ENCODE peak calls at places on chromosomes 11 and 22, in five cellular contexts. P, H, G, Q and E are unnamed samples.

GRCh38 chr11:64831411-64831891 is 13.0 kb downstream of the CDC42BPG start:
- DNase-seq in P (no peak), H (no peak), G (no peak), Q (no peak), E (no peak)

GRCh38 chr11:100999756-101000155 is 129.9 kb downstream of the PGR start:
- DNase-seq in P (no peak), H (no peak), G (no peak), Q (no peak), E (no peak)

GRCh38 chr22:27583930-27584329 is 217.6 kb downstream of the MN1 start:
- DNase-seq in P (no peak), H (no peak), G (no peak), Q (no peak), E (no peak)

GRCh38 chr11:127574528-127574927 is 574.0 kb upstream of the KIRREL3 start:
- DNase-seq in P (no peak), H (no peak), G (no peak), Q (no peak), E (peak; percentile 65)

GRCh38 chr11:45180888-45181594 is 34.6 kb downstream of the PRDM11 start:
- DNase-seq in P (no peak), H (peak; percentile 41), G (peak; percentile 38), Q (peak; percentile 69), E (peak; percentile 45)

GRCh38 chr11:12865871-12866595 is 143.1 kb upstream of the RASSF10 start:
- DNase-seq in P (no peak), H (no peak), G (no peak), Q (no peak), E (no peak)

GRCh38 chr22:45280995-45281394 is 3.8 kb upstream of the UPK3A start:
- DNase-seq in P (no peak), H (no peak), G (no peak), Q (no peak), E (no peak)

GRCh38 chr11:69452589-69452988 is 28.9 kb upstream of the LINC01488 start:
- DNase-seq in P (no peak), H (no peak), G (no peak), Q (no peak), E (no peak)

GRCh38 chr22:27086728-27087450 is 429.5 kb downstream of the MIAT start:
- DNase-seq in P (no peak), H (no peak), G (no peak), Q (no peak), E (no peak)

GRCh38 chr11:118789501-118790356 is 1.2 kb downstream of the DDX6 start:
- DNase-seq in P (no peak), H (no peak), G (peak; percentile 18), Q (no peak), E (peak; percentile 95)

GRCh38 chr11:118792642-118793124 is 1.7 kb upstream of the DDX6 start:
- DNase-seq in P (peak; percentile 86), H (peak; percentile 94), G (peak; percentile 77), Q (peak; percentile 93), E (peak; percentile 99)

GRCh38 chr11:118791015-118791960 is at the start of gene DDX6:
- DNase-seq in P (peak; percentile 85), H (peak; percentile 86), G (peak; percentile 79), Q (peak; percentile 84), E (peak; percentile 93)

GRCh38 chr11:118790357-118791014 is 478 bp downstream of the DDX6 start:
- DNase-seq in P (no peak), H (peak; percentile 56), G (peak; percentile 53), Q (peak; percentile 66), E (peak; percentile 86)

GRCh38 chr11:118791961-118792578 is 1.1 kb upstream of the DDX6 start:
- DNase-seq in P (peak; percentile 11), H (no peak), G (peak; percentile 20), Q (peak; percentile 39), E (peak; percentile 62)
- H2BK120ac ChIP-seq in P (peak overlapping the region; percentile 95), H (peak overlapping the region; percentile 5), G (peak overlapping the region; percentile 99), Q (no peak overlapping the region), E (peak overlapping the region; percentile 40)

GRCh38 chr11:1017269-1018005 is 19.1 kb downstream of the MUC6 start:
- DNase-seq in P (no peak), H (no peak), G (no peak), Q (no peak), E (no peak)
- H3K4ac ChIP-seq in P (no peak overlapping the region), H (no peak overlapping the region), G (no peak overlapping the region), Q (no peak overlapping the region), E (no peak overlapping the region)

GRCh38 chr11:8872017-8872416 is 39.0 kb upstream of the AKIP1 start:
- DNase-seq in P (no peak), H (no peak), G (no peak), Q (no peak), E (no peak)
- H3K4me1 ChIP-seq in P (peaks cover 3% of the 10 kb centered on the region), H (peaks cover 10% of the 10 kb centered on the region), G (peaks cover 12% of the 10 kb centered on the region), Q (no peaks in the 10 kb centered on the region), E (peaks cover 3% of the 10 kb centered on the region)

DNA sequence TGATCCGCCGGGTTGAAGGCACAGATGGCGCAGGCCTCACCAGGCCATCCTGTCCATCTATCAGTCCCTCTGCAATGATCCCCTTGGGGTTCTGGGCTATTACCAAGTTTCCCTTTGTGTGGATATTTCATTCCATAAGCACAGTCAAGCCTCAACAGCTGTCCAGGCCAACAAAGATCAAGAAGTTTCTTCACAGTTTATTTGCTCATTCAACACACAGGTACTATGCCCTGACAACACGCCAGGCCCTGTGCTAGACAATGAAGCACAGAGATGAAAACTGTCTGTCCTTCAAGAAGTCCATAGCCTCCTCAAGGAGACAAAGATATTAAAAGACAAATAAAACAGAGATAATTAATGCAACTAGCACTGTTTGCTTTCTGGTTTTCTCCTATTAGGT is 107.7 kb downstream of the LARGE1 start:
- DNase-seq in P (no peak), H (no peak), G (no peak), Q (no peak), E (no peak)
- H2BK120ac ChIP-seq in P (no peak overlapping the region), H (no peak overlapping the region), G (no peak overlapping the region), Q (no peak overlapping the region), E (no peak overlapping the region)